ENCODE peak calls at places on chromosomes 5 and 9, in six cellular contexts. U is iris pigment epithelial cell, O is lower lobe of right lung, E is amygdala, B is T-helper 9 cell, Z is amniotic epithelial cell. N is an unnamed sample.

GRCh38 chr5:149310947-149311675 is 34.2 kb upstream of the GRPEL2 start:
- DNase-seq in U (peak), O (no peak), E (no peak), B (no peak), Z (peak), N (no peak)

GRCh38 chr9:88716636-88717035 is 181.7 kb downstream of the NXNL2 start:
- DNase-seq in U (no peak), O (no peak), E (no peak), B (no peak), Z (no peak), N (no peak)

GRCh38 chr5:24832021-24832420 is 187.2 kb upstream of the CDH10 start:
- DNase-seq in U (no peak), O (no peak), E (no peak), B (no peak), Z (no peak), N (no peak)

GRCh38 chr9:5292141-5292540 is 12.4 kb downstream of the RLN2 start:
- DNase-seq in U (peak), O (no peak), E (no peak), B (no peak), Z (peak), N (no peak)

GRCh38 chr9:107280543-107280942 is 2.5 kb upstream of the RAD23B start:
- DNase-seq in U (peak), O (no peak), E (no peak), B (no peak), Z (peak), N (no peak)

GRCh38 chr9:84432746-84433145 is 92.2 kb upstream of the SLC28A3 start:
- DNase-seq in U (no peak), O (no peak), E (no peak), B (no peak), Z (no peak), N (no peak)

GRCh38 chr9:119004618-119004990 is 364.6 kb downstream of the BRINP1 start:
- DNase-seq in U (peak), O (no peak), E (no peak), B (no peak), Z (peak), N (no peak)

GRCh38 chr5:128378196-128378595 is 159.8 kb downstream of the FBN2 start:
- DNase-seq in U (peak), O (no peak), E (no peak), B (no peak), Z (peak), N (no peak)

GRCh38 chr5:153883829-153884228 is 154.9 kb downstream of the FAM114A2 start:
- DNase-seq in U (peak), O (no peak), E (no peak), B (no peak), Z (peak), N (no peak)

GRCh38 chr9:37466037-37466709 is 923 bp upstream of the ZBTB5 start:
- DNase-seq in U (peak), O (peak), E (peak), B (peak), Z (peak), N (peak)

GRCh38 chr9:87861332-87861731 is 21.3 kb upstream of the SPATA31E1 start:
- DNase-seq in U (no peak), O (no peak), E (no peak), B (no peak), Z (no peak), N (no peak)

GRCh38 chr5:29382735-29383280 is 1810.7 kb upstream of the CDH6 start:
- DNase-seq in U (no peak), O (no peak), E (no peak), B (no peak), Z (no peak), N (no peak)

GRCh38 chr5:66198837-66199236 is 54.7 kb downstream of the SREK1 start:
- DNase-seq in U (no peak), O (no peak), E (no peak), B (no peak), Z (no peak), N (no peak)

GRCh38 chr5:150599917-150600511 is 40.4 kb upstream of the SYNPO start:
- DNase-seq in U (peak), O (peak), E (no peak), B (no peak), Z (peak), N (no peak)

GRCh38 chr5:138463335-138464017 is 1.8 kb upstream of the EGR1 start:
- DNase-seq in U (peak), O (peak), E (no peak), B (no peak), Z (no peak), N (no peak)

GRCh38 chr9:107293555-107294085 is 10.5 kb downstream of the RAD23B start:
- DNase-seq in U (no peak), O (no peak), E (no peak), B (no peak), Z (peak), N (no peak)

GRCh38 chr9:137728444-137729311 is 109.9 kb downstream of the EHMT1 start:
- DNase-seq in U (no peak), O (no peak), E (no peak), B (no peak), Z (no peak), N (no peak)

GRCh38 chr5:171365351-171365750 is 22.3 kb upstream of the NPM1 start:
- DNase-seq in U (peak), O (no peak), E (no peak), B (no peak), Z (peak), N (no peak)

GRCh38 chr5:102628449-102629175 is 126.5 kb upstream of the PAM start:
- DNase-seq in U (peak), O (no peak), E (no peak), B (no peak), Z (peak), N (no peak)

GRCh38 chr5:52964138-52964537 is 25.0 kb upstream of the ITGA2 start:
- DNase-seq in U (no peak), O (no peak), E (no peak), B (no peak), Z (peak), N (no peak)

GRCh38 chr5:16681761-16682335 is 65.1 kb upstream of the RETREG1 start:
- DNase-seq in U (no peak), O (no peak), E (no peak), B (no peak), Z (no peak), N (no peak)

GRCh38 chr5:124661317-124662141 is 84.9 kb downstream of the ZNF608 start:
- DNase-seq in U (peak), O (no peak), E (no peak), B (no peak), Z (peak), N (no peak)

GRCh38 chr5:1975406-1975715 is 92.6 kb upstream of the IRX4 start:
- DNase-seq in U (no peak), O (no peak), E (no peak), B (no peak), Z (no peak), N (no peak)

GRCh38 chr5:179802950-179803562 is 3.6 kb downstream of the MGAT4B start:
- DNase-seq in U (no peak), O (no peak), E (no peak), B (no peak), Z (no peak), N (no peak)

GRCh38 chr5:96716716-96717115 is 54.5 kb downstream of the CAST start:
- DNase-seq in U (no peak), O (no peak), E (no peak), B (no peak), Z (no peak), N (no peak)

GRCh38 chr5:135310328-135310989 is 88.6 kb downstream of the MACROH2A1 start:
- DNase-seq in U (peak), O (no peak), E (no peak), B (no peak), Z (peak), N (peak)

GRCh38 chr5:138770977-138771376 is 17.8 kb downstream of the CTNNA1 start:
- DNase-seq in U (no peak), O (no peak), E (no peak), B (no peak), Z (no peak), N (no peak)

GRCh38 chr5:10460252-10460906 is 18.7 kb downstream of the ROPN1L start:
- DNase-seq in U (no peak), O (no peak), E (peak), B (no peak), Z (no peak), N (no peak)

GRCh38 chr9:123421801-123422455 is 65.9 kb downstream of the CRB2 start:
- DNase-seq in U (no peak), O (no peak), E (no peak), B (no peak), Z (no peak), N (no peak)

GRCh38 chr5:134227259-134227658 is 1.4 kb upstream of the PPP2CA start:
- DNase-seq in U (no peak), O (no peak), E (no peak), B (no peak), Z (peak), N (no peak)

GRCh38 chr5:132655821-132656773 is 1.9 kb upstream of the IL13 start:
- DNase-seq in U (peak), O (no peak), E (no peak), B (no peak), Z (no peak), N (peak)

GRCh38 chr9:109945571-109945970 is 165.6 kb downstream of the PALM2AKAP2 start:
- DNase-seq in U (no peak), O (no peak), E (no peak), B (no peak), Z (peak), N (no peak)

GRCh38 chr9:129572517-129572916 is 48.4 kb downstream of the C9orf50 start:
- DNase-seq in U (no peak), O (no peak), E (no peak), B (no peak), Z (no peak), N (no peak)

GRCh38 chr5:76482961-76483360 is 79.9 kb downstream of the IQGAP2 start:
- DNase-seq in U (no peak), O (no peak), E (no peak), B (no peak), Z (no peak), N (no peak)

GRCh38 chr9:99819123-99819483 is 2.6 kb upstream of the NR4A3 start:
- DNase-seq in U (no peak), O (no peak), E (no peak), B (no peak), Z (no peak), N (no peak)